ENCODE peak calls at places on chromosomes 2 and 18, in seven cellular contexts. One of them, this sample, is unnamed.

GRCh38 chr2:112156152-112156986 is 18.2 kb downstream of the FBLN7 start:
- DNase-seq in pancreas: no peak
- DNase-seq in hepatic stellate cell: peak; percentile 27
- DNase-seq in ELR: peak; percentile 57
- DNase-seq in left cardiac atrium: no peak
- DNase-seq in COR-L47: no peak
- DNase-seq in C1 segment of cervical spinal cord: no peak
- DNase-seq in this sample: no peak

GRCh38 chr2:96664366-96664765 is 21.8 kb downstream of the FER1L5 start:
- DNase-seq in pancreas: no peak
- DNase-seq in hepatic stellate cell: no peak
- DNase-seq in ELR: no peak
- DNase-seq in left cardiac atrium: no peak
- DNase-seq in COR-L47: no peak
- DNase-seq in C1 segment of cervical spinal cord: no peak
- DNase-seq in this sample: no peak

GRCh38 chr2:212941361-212941760 is 210.1 kb downstream of the IKZF2 start:
- DNase-seq in pancreas: no peak
- DNase-seq in hepatic stellate cell: no peak
- DNase-seq in ELR: no peak
- DNase-seq in left cardiac atrium: no peak
- DNase-seq in COR-L47: no peak
- DNase-seq in C1 segment of cervical spinal cord: no peak
- DNase-seq in this sample: no peak

GRCh38 chr2:235661538-235661937 is 167.7 kb downstream of the AGAP1 start:
- DNase-seq in pancreas: no peak
- DNase-seq in hepatic stellate cell: no peak
- DNase-seq in ELR: no peak
- DNase-seq in left cardiac atrium: no peak
- DNase-seq in COR-L47: no peak
- DNase-seq in C1 segment of cervical spinal cord: no peak
- DNase-seq in this sample: no peak

GRCh38 chr2:25797607-25798488 is 80.4 kb downstream of the ASXL2 start:
- DNase-seq in pancreas: no peak
- DNase-seq in hepatic stellate cell: no peak
- DNase-seq in ELR: no peak
- DNase-seq in left cardiac atrium: no peak
- DNase-seq in COR-L47: no peak
- DNase-seq in C1 segment of cervical spinal cord: no peak
- DNase-seq in this sample: no peak

GRCh38 chr2:217851191-217852020 is 151.4 kb downstream of the TNS1 start:
- DNase-seq in pancreas: no peak
- DNase-seq in hepatic stellate cell: peak; percentile 57
- DNase-seq in ELR: peak; percentile 36
- DNase-seq in left cardiac atrium: peak; percentile 56
- DNase-seq in COR-L47: no peak
- DNase-seq in C1 segment of cervical spinal cord: no peak
- DNase-seq in this sample: no peak

GRCh38 chr18:59712311-59712710 is 15.1 kb upstream of the CCBE1 start:
- DNase-seq in pancreas: no peak
- DNase-seq in hepatic stellate cell: no peak
- DNase-seq in ELR: no peak
- DNase-seq in left cardiac atrium: no peak
- DNase-seq in COR-L47: no peak
- DNase-seq in C1 segment of cervical spinal cord: no peak
- DNase-seq in this sample: no peak

GRCh38 chr2:210477496-210477895 is 937 bp upstream of the LANCL1 start:
- DNase-seq in pancreas: no peak
- DNase-seq in hepatic stellate cell: peak; percentile 78
- DNase-seq in ELR: peak; percentile 80
- DNase-seq in left cardiac atrium: peak; percentile 26
- DNase-seq in COR-L47: no peak
- DNase-seq in C1 segment of cervical spinal cord: no peak
- DNase-seq in this sample: no peak

GRCh38 chr2:238636269-238637073 is 209.7 kb downstream of the ASB1 start:
- DNase-seq in pancreas: no peak
- DNase-seq in hepatic stellate cell: no peak
- DNase-seq in ELR: peak; percentile 67
- DNase-seq in left cardiac atrium: no peak
- DNase-seq in COR-L47: no peak
- DNase-seq in C1 segment of cervical spinal cord: no peak
- DNase-seq in this sample: no peak

GRCh38 chr18:39455300-39455699 is 1889.7 kb upstream of the CELF4 start:
- DNase-seq in pancreas: no peak
- DNase-seq in hepatic stellate cell: no peak
- DNase-seq in ELR: peak; percentile 67
- DNase-seq in left cardiac atrium: peak; percentile 21
- DNase-seq in COR-L47: no peak
- DNase-seq in C1 segment of cervical spinal cord: no peak
- DNase-seq in this sample: no peak

GRCh38 chr2:95719473-95720060 is 127.8 kb downstream of the TRIM43 start:
- DNase-seq in pancreas: no peak
- DNase-seq in hepatic stellate cell: no peak
- DNase-seq in ELR: no peak
- DNase-seq in left cardiac atrium: no peak
- DNase-seq in COR-L47: no peak
- DNase-seq in C1 segment of cervical spinal cord: no peak
- DNase-seq in this sample: no peak

GRCh38 chr2:28268386-28268785 is 124.3 kb upstream of the FOSL2 start:
- DNase-seq in pancreas: no peak
- DNase-seq in hepatic stellate cell: no peak
- DNase-seq in ELR: no peak
- DNase-seq in left cardiac atrium: no peak
- DNase-seq in COR-L47: no peak
- DNase-seq in C1 segment of cervical spinal cord: no peak
- DNase-seq in this sample: no peak

GRCh38 chr2:216606551-216607527 is 26.4 kb upstream of the IGFBP2 start:
- DNase-seq in pancreas: no peak
- DNase-seq in hepatic stellate cell: no peak
- DNase-seq in ELR: no peak
- DNase-seq in left cardiac atrium: peak; percentile 34
- DNase-seq in COR-L47: peak; percentile 68
- DNase-seq in C1 segment of cervical spinal cord: no peak
- DNase-seq in this sample: peak; percentile 67

GRCh38 chr2:29509397-29509796 is 394.2 kb downstream of the CLIP4 start:
- DNase-seq in pancreas: no peak
- DNase-seq in hepatic stellate cell: no peak
- DNase-seq in ELR: no peak
- DNase-seq in left cardiac atrium: no peak
- DNase-seq in COR-L47: no peak
- DNase-seq in C1 segment of cervical spinal cord: no peak
- DNase-seq in this sample: no peak

GRCh38 chr2:1775511-1776035 is 31.3 kb upstream of the PXDN start:
- DNase-seq in pancreas: no peak
- DNase-seq in hepatic stellate cell: no peak
- DNase-seq in ELR: no peak
- DNase-seq in left cardiac atrium: no peak
- DNase-seq in COR-L47: no peak
- DNase-seq in C1 segment of cervical spinal cord: no peak
- DNase-seq in this sample: no peak